ENCODE peak calls at places on chromosomes 2 and 18, in six cellular contexts. One of them, this sample, is unnamed.

GRCh38 chr2:98445167-98445522 is 487 bp downstream of the INPP4A start:
- DNase-seq in SIG-M5: no peak
- DNase-seq in RKO: peak; percentile 16
- DNase-seq in activated T-helper 1 cell treated with Interleukin-2 at 50 U/mL for 16 hours: no peak
- DNase-seq in activated CD8-positive, alpha-beta memory T cell treated with anti-CD3 and anti-CD28 coated beads for 1 hour: no peak
- DNase-seq in HFF-Myc: no peak
- DNase-seq in this sample: no peak

GRCh38 chr2:63631501-63631900 is 42.7 kb downstream of the MDH1 start:
- DNase-seq in activated T-helper 1 cell treated with Interleukin-2 at 50 U/mL for 16 hours: no peak
- DNase-seq in activated CD8-positive, alpha-beta memory T cell treated with anti-CD3 and anti-CD28 coated beads for 1 hour: no peak
- DNase-seq in HFF-Myc: no peak
- DNase-seq in RKO: no peak
- DNase-seq in SIG-M5: no peak
- DNase-seq in this sample: no peak

GRCh38 chr18:8121942-8122480 is 487.2 kb upstream of the RAB12 start:
- DNase-seq in RKO: peak; percentile 38
- DNase-seq in activated CD8-positive, alpha-beta memory T cell treated with anti-CD3 and anti-CD28 coated beads for 1 hour: no peak
- DNase-seq in HFF-Myc: no peak
- DNase-seq in SIG-M5: no peak
- DNase-seq in activated T-helper 1 cell treated with Interleukin-2 at 50 U/mL for 16 hours: no peak
- DNase-seq in this sample: no peak

GRCh38 chr2:152298754-152299153 is 36.2 kb upstream of the FMNL2 start:
- DNase-seq in RKO: peak; percentile 28
- DNase-seq in SIG-M5: no peak
- DNase-seq in activated T-helper 1 cell treated with Interleukin-2 at 50 U/mL for 16 hours: no peak
- DNase-seq in activated CD8-positive, alpha-beta memory T cell treated with anti-CD3 and anti-CD28 coated beads for 1 hour: no peak
- DNase-seq in HFF-Myc: no peak
- DNase-seq in this sample: no peak

GRCh38 chr18:24271381-24272331 is 126.0 kb downstream of the OSBPL1A start:
- DNase-seq in RKO: peak; percentile 88
- DNase-seq in SIG-M5: no peak
- DNase-seq in activated CD8-positive, alpha-beta memory T cell treated with anti-CD3 and anti-CD28 coated beads for 1 hour: no peak
- DNase-seq in HFF-Myc: no peak
- DNase-seq in activated T-helper 1 cell treated with Interleukin-2 at 50 U/mL for 16 hours: no peak
- DNase-seq in this sample: peak; percentile 74

GRCh38 chr2:160459543-160460332 is 33.9 kb downstream of the RBMS1 start:
- DNase-seq in activated CD8-positive, alpha-beta memory T cell treated with anti-CD3 and anti-CD28 coated beads for 1 hour: no peak
- DNase-seq in activated T-helper 1 cell treated with Interleukin-2 at 50 U/mL for 16 hours: no peak
- DNase-seq in SIG-M5: no peak
- DNase-seq in HFF-Myc: no peak
- DNase-seq in RKO: no peak
- DNase-seq in this sample: no peak

GRCh38 chr2:479505-480161 is 191.7 kb upstream of the ALKAL2 start:
- DNase-seq in SIG-M5: no peak
- DNase-seq in RKO: no peak
- DNase-seq in activated CD8-positive, alpha-beta memory T cell treated with anti-CD3 and anti-CD28 coated beads for 1 hour: no peak
- DNase-seq in activated T-helper 1 cell treated with Interleukin-2 at 50 U/mL for 16 hours: no peak
- DNase-seq in HFF-Myc: no peak
- DNase-seq in this sample: no peak

GRCh38 chr2:46098606-46099005 is 198.6 kb upstream of the EPAS1 start:
- DNase-seq in SIG-M5: no peak
- DNase-seq in activated CD8-positive, alpha-beta memory T cell treated with anti-CD3 and anti-CD28 coated beads for 1 hour: no peak
- DNase-seq in activated T-helper 1 cell treated with Interleukin-2 at 50 U/mL for 16 hours: no peak
- DNase-seq in HFF-Myc: peak; percentile 37
- DNase-seq in RKO: no peak
- DNase-seq in this sample: no peak

GRCh38 chr18:54284535-54284934 is 15.2 kb downstream of the POLI start:
- DNase-seq in SIG-M5: no peak
- DNase-seq in HFF-Myc: no peak
- DNase-seq in activated T-helper 1 cell treated with Interleukin-2 at 50 U/mL for 16 hours: no peak
- DNase-seq in RKO: no peak
- DNase-seq in activated CD8-positive, alpha-beta memory T cell treated with anti-CD3 and anti-CD28 coated beads for 1 hour: no peak
- DNase-seq in this sample: no peak

GRCh38 chr18:26040051-26040656 is 50.3 kb downstream of the SS18 start:
- DNase-seq in HFF-Myc: no peak
- DNase-seq in activated T-helper 1 cell treated with Interleukin-2 at 50 U/mL for 16 hours: no peak
- DNase-seq in activated CD8-positive, alpha-beta memory T cell treated with anti-CD3 and anti-CD28 coated beads for 1 hour: no peak
- DNase-seq in SIG-M5: no peak
- DNase-seq in RKO: no peak
- DNase-seq in this sample: no peak

GRCh38 chr18:48623468-48624220 is 84.8 kb downstream of the CTIF start:
- DNase-seq in activated T-helper 1 cell treated with Interleukin-2 at 50 U/mL for 16 hours: no peak
- DNase-seq in SIG-M5: no peak
- DNase-seq in HFF-Myc: no peak
- DNase-seq in activated CD8-positive, alpha-beta memory T cell treated with anti-CD3 and anti-CD28 coated beads for 1 hour: no peak
- DNase-seq in RKO: no peak
- DNase-seq in this sample: no peak

GRCh38 chr2:141611143-141611571 is 519.7 kb downstream of the LRP1B start:
- DNase-seq in activated T-helper 1 cell treated with Interleukin-2 at 50 U/mL for 16 hours: no peak
- DNase-seq in HFF-Myc: no peak
- DNase-seq in activated CD8-positive, alpha-beta memory T cell treated with anti-CD3 and anti-CD28 coated beads for 1 hour: no peak
- DNase-seq in SIG-M5: no peak
- DNase-seq in RKO: no peak
- DNase-seq in this sample: no peak

GRCh38 chr2:31729442-31730092 is 148.8 kb upstream of the SRD5A2 start:
- DNase-seq in SIG-M5: no peak
- DNase-seq in activated T-helper 1 cell treated with Interleukin-2 at 50 U/mL for 16 hours: no peak
- DNase-seq in HFF-Myc: peak; percentile 36
- DNase-seq in RKO: peak; percentile 65
- DNase-seq in activated CD8-positive, alpha-beta memory T cell treated with anti-CD3 and anti-CD28 coated beads for 1 hour: no peak
- DNase-seq in this sample: no peak

GRCh38 chr2:227152093-227152766 is 11.8 kb downstream of the COL4A4 start:
- DNase-seq in RKO: no peak
- DNase-seq in activated T-helper 1 cell treated with Interleukin-2 at 50 U/mL for 16 hours: no peak
- DNase-seq in activated CD8-positive, alpha-beta memory T cell treated with anti-CD3 and anti-CD28 coated beads for 1 hour: no peak
- DNase-seq in SIG-M5: no peak
- DNase-seq in HFF-Myc: no peak
- DNase-seq in this sample: no peak

GRCh38 chr2:216151313-216152030 is 42.3 kb downstream of the XRCC5 start:
- DNase-seq in activated T-helper 1 cell treated with Interleukin-2 at 50 U/mL for 16 hours: no peak
- DNase-seq in RKO: peak; percentile 48
- DNase-seq in SIG-M5: no peak
- DNase-seq in HFF-Myc: no peak
- DNase-seq in activated CD8-positive, alpha-beta memory T cell treated with anti-CD3 and anti-CD28 coated beads for 1 hour: no peak
- DNase-seq in this sample: no peak

GRCh38 chr2:290090-290722 is 2.3 kb upstream of the ALKAL2 start:
- DNase-seq in activated T-helper 1 cell treated with Interleukin-2 at 50 U/mL for 16 hours: peak; percentile 22
- DNase-seq in RKO: no peak
- DNase-seq in SIG-M5: no peak
- DNase-seq in HFF-Myc: peak; percentile 21
- DNase-seq in activated CD8-positive, alpha-beta memory T cell treated with anti-CD3 and anti-CD28 coated beads for 1 hour: peak; percentile 25
- DNase-seq in this sample: peak; percentile 55

GRCh38 chr2:30122362-30122761 is 24.4 kb upstream of the YPEL5 start:
- DNase-seq in SIG-M5: no peak
- DNase-seq in activated T-helper 1 cell treated with Interleukin-2 at 50 U/mL for 16 hours: no peak
- DNase-seq in RKO: no peak
- DNase-seq in HFF-Myc: no peak
- DNase-seq in activated CD8-positive, alpha-beta memory T cell treated with anti-CD3 and anti-CD28 coated beads for 1 hour: no peak
- DNase-seq in this sample: no peak